ENCODE peak calls at places on chromosomes 12 and 14, in ten cellular contexts. R, X, L, D, I, T, Q, Z, N and P are unnamed samples.

GRCh38 chr14:64478634-64479250 is 13.4 kb downstream of the AKAP5 start:
- DNase-seq in X (no peak), D (no peak), T (no peak), I (no peak), L (no peak), N (no peak), R (peak), Z (no peak), Q (no peak), P (no peak)

GRCh38 chr12:81080431-81080983 is 2.6 kb downstream of the ACSS3 start:
- DNase-seq in R (no peak), T (no peak), Q (no peak), D (no peak), Z (no peak), L (no peak), I (no peak), X (no peak), N (no peak), P (peak)

GRCh38 chr12:51341259-51342007 is 5.0 kb downstream of the CELA1 start:
- DNase-seq in D (peak), Z (peak), N (peak), I (peak), L (no peak), Q (peak), T (no peak), R (peak), X (peak), P (peak)

GRCh38 chr12:124413915-124414314 is 119.0 kb downstream of the RFLNA start:
- DNase-seq in Q (no peak), I (no peak), L (no peak), D (no peak), T (no peak), R (no peak), X (no peak), N (no peak), Z (no peak), P (no peak)

GRCh38 chr14:26655128-26655527 is 57.3 kb upstream of the NOVA1 start:
- DNase-seq in Q (no peak), T (no peak), D (no peak), X (no peak), I (no peak), L (no peak), R (no peak), N (no peak), Z (no peak), P (no peak)

GRCh38 chr12:120115066-120115465 is 1.5 kb downstream of the RAB35 start:
- DNase-seq in X (no peak), R (no peak), D (no peak), Q (no peak), N (no peak), L (no peak), T (no peak), Z (no peak), I (no peak), P (no peak)

GRCh38 chr12:8554451-8555195 is 13.9 kb upstream of the CLEC4E start:
- DNase-seq in Q (no peak), N (no peak), X (no peak), R (no peak), L (no peak), I (no peak), D (peak), T (peak), Z (no peak), P (no peak)

GRCh38 chr14:69979882-69980281 is 100.7 kb downstream of the SMOC1 start:
- DNase-seq in X (no peak), Q (no peak), N (no peak), Z (no peak), L (no peak), I (no peak), D (no peak), T (no peak), R (no peak), P (no peak)

GRCh38 chr12:12226187-12226586 is 40.7 kb downstream of the LRP6 start:
- DNase-seq in R (no peak), L (no peak), T (no peak), N (no peak), D (no peak), Z (no peak), X (no peak), I (no peak), Q (no peak), P (no peak)

GRCh38 chr12:114588061-114588460 is 95.9 kb downstream of the TBX3 start:
- DNase-seq in T (no peak), X (no peak), I (no peak), R (no peak), L (no peak), Z (no peak), D (no peak), Q (no peak), N (no peak), P (no peak)

GRCh38 chr14:51095854-51096823 is 1.2 kb upstream of the TRIM9 start:
- DNase-seq in R (peak), T (no peak), D (no peak), Q (peak), I (no peak), L (no peak), X (peak), Z (no peak), N (peak), P (peak)